ENCODE peak calls at places on chromosomes 11 and 22, in seven cellular contexts. E is GM23248, L is prostate gland, N is left ventricle myocardium inferior, Y is ovary, H is hepatocyte, V is endothelial cell of umbilical vein. O is an unnamed sample.

GRCh38 chr11:70400643-70401042 is 2.3 kb downstream of the CTTN start:
- DNase-seq in E (no peak), L (no peak), N (no peak), Y (no peak), H (no peak), V (no peak), O (no peak)

GRCh38 chr22:40432167-40432566 is 61.8 kb downstream of the SGSM3 start:
- DNase-seq in E (no peak), L (no peak), N (no peak), Y (no peak), H (no peak), V (no peak), O (no peak)

GRCh38 chr11:44754876-44755552 is 28.3 kb downstream of the TSPAN18 start:
- DNase-seq in E (no peak), L (no peak), N (no peak), Y (no peak), H (no peak), V (no peak), O (peak; percentile 57)

GRCh38 chr11:64745523-64746328 is 1.8 kb upstream of the RASGRP2 start:
- DNase-seq in E (peak; percentile 59), L (peak; percentile 36), N (peak; percentile 92), Y (peak; percentile 79), H (peak; percentile 65), V (peak; percentile 64), O (peak; percentile 89)

GRCh38 chr11:133982901-133983300 is 26.1 kb upstream of the IGSF9B start:
- DNase-seq in E (no peak), L (no peak), N (no peak), Y (no peak), H (no peak), V (no peak), O (no peak)

GRCh38 chr11:58726594-58727414 is 4.9 kb downstream of the GLYAT start:
- DNase-seq in E (no peak), L (no peak), N (no peak), Y (no peak), H (no peak), V (no peak), O (no peak)

GRCh38 chr11:63710476-63711217 is 29.3 kb downstream of the RTN3 start:
- DNase-seq in E (peak; percentile 84), L (no peak), N (no peak), Y (no peak), H (peak; percentile 83), V (peak; percentile 68), O (no peak)

GRCh38 chr22:43897751-43898261 is 6.0 kb upstream of the PNPLA5 start:
- DNase-seq in E (peak; percentile 83), L (no peak), N (no peak), Y (no peak), H (no peak), V (no peak), O (no peak)

GRCh38 chr11:123381817-123382554 is 48.1 kb upstream of the GRAMD1B start:
- DNase-seq in E (no peak), L (no peak), N (no peak), Y (no peak), H (no peak), V (no peak), O (no peak)

GRCh38 chr11:88435405-88435804 is 97.9 kb upstream of the CTSC start:
- DNase-seq in E (no peak), L (no peak), N (no peak), Y (no peak), H (no peak), V (no peak), O (no peak)

GRCh38 chr22:30219668-30220278 is 26.8 kb downstream of the LIF start:
- DNase-seq in E (no peak), L (no peak), N (no peak), Y (no peak), H (no peak), V (no peak), O (no peak)
- H3K4me1 ChIP-seq in E (peaks cover 8% of the 10 kb centered on the region), L (no peaks in the 10 kb centered on the region), N (no peaks in the 10 kb centered on the region), Y (no peaks in the 10 kb centered on the region), H (peaks cover 14% of the 10 kb centered on the region), V (no peaks in the 10 kb centered on the region), O (no peaks in the 10 kb centered on the region)

GRCh38 chr11:93145381-93145780 is 52.4 kb downstream of the SLC36A4 start:
- DNase-seq in E (no peak), L (no peak), N (no peak), Y (no peak), H (no peak), V (no peak), O (no peak)

GRCh38 chr11:93143186-93143585 is 54.6 kb downstream of the SLC36A4 start:
- DNase-seq in E (peak; percentile 10), L (no peak), N (no peak), Y (no peak), H (no peak), V (no peak), O (no peak)

GRCh38 chr11:93143800-93144199 is 54.0 kb downstream of the SLC36A4 start:
- DNase-seq in E (no peak), L (no peak), N (no peak), Y (no peak), H (no peak), V (no peak), O (no peak)
- H3K4me1 ChIP-seq in E (peaks cover 11% of the 10 kb centered on the region), L (no peaks in the 10 kb centered on the region), N (no peaks in the 10 kb centered on the region), Y (no peaks in the 10 kb centered on the region), H (no peaks in the 10 kb centered on the region), V (no peaks in the 10 kb centered on the region), O (no peaks in the 10 kb centered on the region)

GRCh38 chr22:30306629-30307016 is 17.3 kb upstream of the CASTOR1 start:
- DNase-seq in E (no peak), L (no peak), N (no peak), Y (no peak), H (no peak), V (no peak), O (no peak)

GRCh38 chr22:30308518-30309230 is 18.1 kb downstream of the TBC1D10A start:
- DNase-seq in E (peak; percentile 63), L (no peak), N (no peak), Y (no peak), H (no peak), V (no peak), O (no peak)

GRCh38 chr22:30307026-30307574 is 17.8 kb upstream of the CASTOR1 start:
- DNase-seq in E (no peak), L (peak; percentile 73), N (no peak), Y (no peak), H (no peak), V (no peak), O (no peak)

GRCh38 chr22:30305906-30306628 is 16.8 kb upstream of the CASTOR1 start:
- DNase-seq in E (peak; percentile 30), L (no peak), N (no peak), Y (no peak), H (no peak), V (no peak), O (no peak)

GRCh38 chr22:30308096-30308495 is 18.6 kb downstream of the TBC1D10A start:
- DNase-seq in E (no peak), L (no peak), N (no peak), Y (no peak), H (no peak), V (no peak), O (no peak)
- H3K4me1 ChIP-seq in E (peaks cover 61% of the 10 kb centered on the region), L (peaks cover 85% of the 10 kb centered on the region), N (peaks cover 100% of the 10 kb centered on the region), Y (peaks cover 54% of the 10 kb centered on the region), H (peaks cover 46% of the 10 kb centered on the region), V (peaks cover 23% of the 10 kb centered on the region), O (no peaks in the 10 kb centered on the region)

DNA sequence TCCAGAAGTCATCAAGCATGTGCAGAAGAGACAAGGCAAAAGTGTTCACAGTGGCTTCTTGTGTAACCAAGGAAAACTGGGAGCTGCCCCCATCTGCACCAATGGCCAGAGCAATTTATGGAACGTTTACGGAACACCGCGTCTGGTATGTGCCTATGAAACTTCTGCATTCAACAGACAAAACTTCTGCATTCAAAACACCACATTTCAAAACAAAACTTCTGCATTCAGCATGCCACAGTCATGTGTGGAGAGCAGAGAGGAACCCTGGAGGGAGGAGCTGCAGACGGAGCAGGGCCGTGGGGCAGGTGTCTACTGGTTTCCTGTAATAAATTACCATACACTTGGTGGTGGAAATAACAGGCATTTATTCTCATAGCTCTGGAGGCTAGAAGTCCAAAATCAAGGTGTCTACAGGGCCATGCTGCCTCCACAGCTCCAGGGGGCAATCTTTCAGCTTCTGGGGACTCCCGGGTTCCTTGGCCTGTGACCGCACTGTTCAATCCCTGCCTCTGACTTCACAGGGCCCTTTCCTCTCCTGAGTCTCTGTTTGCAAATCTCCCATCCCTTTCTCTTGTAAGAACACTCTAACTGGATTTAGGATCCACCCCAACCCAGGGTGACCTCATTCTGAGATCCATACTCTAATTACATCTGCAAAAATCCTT is 32.2 kb downstream of the RPL3 start:
- DNase-seq in E (no peak), L (no peak), N (no peak), Y (no peak), H (no peak), V (peak; percentile 50), O (no peak)
- H3K4me1 ChIP-seq in E (peaks cover 3% of the 10 kb centered on the region), L (peaks cover 8% of the 10 kb centered on the region), N (peaks cover 46% of the 10 kb centered on the region), Y (no peaks in the 10 kb centered on the region), H (peaks cover 13% of the 10 kb centered on the region), V (peaks cover 28% of the 10 kb centered on the region), O (no peaks in the 10 kb centered on the region)

GRCh38 chr22:41845380-41846267 is 12.7 kb downstream of the SREBF2 start:
- DNase-seq in E (no peak), L (no peak), N (no peak), Y (no peak), H (peak; percentile 44), V (no peak), O (peak; percentile 66)
- H3K4me1 ChIP-seq in E (no peaks in the 10 kb centered on the region), L (peaks cover 20% of the 10 kb centered on the region), N (peaks cover 72% of the 10 kb centered on the region), Y (peaks cover 4% of the 10 kb centered on the region), H (peaks cover 81% of the 10 kb centered on the region), V (peaks cover 13% of the 10 kb centered on the region), O (peaks cover 27% of the 10 kb centered on the region)

GRCh38 chr22:41948142-41948541 is 1.2 kb upstream of the CENPM start:
- DNase-seq in E (no peak), L (no peak), N (no peak), Y (no peak), H (no peak), V (no peak), O (no peak)

GRCh38 chr22:41947181-41948080 is 479 bp upstream of the CENPM start:
- DNase-seq in E (no peak), L (no peak), N (no peak), Y (no peak), H (no peak), V (no peak), O (no peak)

GRCh38 chr22:41943661-41944209 is 3.2 kb downstream of the CENPM start:
- DNase-seq in E (peak; percentile 69), L (no peak), N (no peak), Y (no peak), H (no peak), V (peak; percentile 42), O (no peak)

GRCh38 chr22:41949297-41949965 is 2.5 kb upstream of the CENPM start:
- DNase-seq in E (no peak), L (no peak), N (no peak), Y (no peak), H (no peak), V (no peak), O (no peak)

DNA sequence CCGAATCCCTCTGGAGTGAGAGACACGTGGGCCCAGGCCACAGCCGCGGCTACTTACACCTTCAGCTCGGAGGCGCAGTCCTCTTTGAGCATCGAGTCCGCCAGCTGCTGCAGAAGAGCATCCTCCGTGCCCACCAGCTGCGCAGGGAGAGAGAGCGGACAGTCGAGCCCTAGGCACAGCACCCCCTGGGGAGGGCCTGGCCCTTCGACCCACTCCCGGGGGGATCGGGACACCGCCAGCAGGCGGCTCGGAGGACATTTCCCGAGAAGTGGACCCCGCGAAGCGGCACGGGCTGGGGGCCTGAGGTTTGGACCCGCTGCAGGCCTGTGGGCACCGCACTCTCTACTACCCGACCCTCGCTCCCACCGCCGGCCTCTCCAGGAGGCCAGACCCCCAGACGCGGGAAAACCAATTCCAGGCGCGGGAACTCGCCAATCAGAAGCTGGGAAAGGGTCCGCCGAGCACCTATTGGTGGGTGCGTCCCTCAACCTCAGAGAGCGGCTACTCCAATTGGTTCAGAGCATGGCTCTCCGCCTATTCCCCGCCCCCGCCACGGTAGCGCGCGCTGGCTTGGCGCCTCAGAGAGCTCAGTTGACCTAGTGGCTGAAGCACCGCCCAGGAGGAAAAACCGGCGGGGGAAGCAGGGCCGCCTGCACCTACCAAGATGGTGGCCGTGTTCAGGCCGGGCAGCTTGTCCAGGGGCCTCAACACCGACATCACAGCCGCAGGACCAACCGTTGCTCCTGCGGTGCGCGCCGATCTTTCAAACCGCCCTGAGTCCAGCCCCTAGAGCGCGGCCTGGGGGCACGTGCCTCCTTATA is at the start of gene CENPM:
- DNase-seq in E (peak; percentile 97), L (peak; percentile 93), N (peak; percentile 92), Y (peak; percentile 93), H (peak; percentile 96), V (peak; percentile 96), O (peak; percentile 98)
- H3K4me1 ChIP-seq in E (peaks cover 7% of the 10 kb centered on the region), L (peaks cover 5% of the 10 kb centered on the region), N (peaks cover 18% of the 10 kb centered on the region), Y (peaks cover 4% of the 10 kb centered on the region), H (peaks cover 6% of the 10 kb centered on the region), V (peaks cover 33% of the 10 kb centered on the region), O (no peaks in the 10 kb centered on the region)

O was measured in endodermal cell.